ENCODE peak calls at places on chromosomes 1 and 21, in seven cellular contexts. C, R, T, O, W, K and D are unnamed samples.

GRCh38 chr1:1752190-1752589 is 26.1 kb downstream of the NADK start:
- DNase-seq in O (no peak), W (no peak), C (peak; percentile 45), K (no peak), R (no peak), T (no peak), D (peak; percentile 42)

GRCh38 chr1:80892452-80892995 is 908.2 kb upstream of the ADGRL2 start:
- DNase-seq in K (peak; percentile 47), C (no peak), R (no peak), T (no peak), W (no peak), O (no peak), D (no peak)

GRCh38 chr1:40257688-40258444 is at the start of gene ZMPSTE24:
- DNase-seq in W (peak; percentile 97), C (peak; percentile 97), K (peak; percentile 97), R (peak; percentile 94), T (peak; percentile 90), O (peak; percentile 95), D (peak; percentile 97)

GRCh38 chr1:206102292-206102936 is 14.8 kb downstream of the AVPR1B start:
- DNase-seq in O (no peak), C (no peak), W (no peak), T (no peak), K (no peak), R (no peak), D (no peak)

GRCh38 chr1:53470155-53470554 is 11.0 kb downstream of the DMRTB1 start:
- DNase-seq in R (no peak), K (peak; percentile 96), C (no peak), W (peak; percentile 78), O (peak; percentile 68), T (peak; percentile 36), D (peak; percentile 75)

GRCh38 chr1:164748253-164748899 is 189.4 kb downstream of the PBX1 start:
- DNase-seq in T (peak; percentile 64), C (no peak), K (peak; percentile 83), O (peak; percentile 55), R (no peak), W (no peak), D (no peak)

GRCh38 chr1:245283001-245283400 is 128.2 kb downstream of the KIF26B start:
- DNase-seq in T (no peak), C (no peak), W (no peak), O (no peak), R (no peak), K (no peak), D (no peak)

GRCh38 chr1:102191723-102192122 is 195.0 kb upstream of the OLFM3 start:
- DNase-seq in C (no peak), R (no peak), T (no peak), W (no peak), K (peak; percentile 85), O (no peak), D (no peak)

GRCh38 chr1:22880174-22880601 is 92.5 kb downstream of the LACTBL1 start:
- DNase-seq in R (no peak), K (no peak), O (no peak), C (no peak), W (no peak), T (no peak), D (no peak)

GRCh38 chr1:77014396-77014795 is 147.1 kb downstream of the ST6GALNAC5 start:
- DNase-seq in R (no peak), O (no peak), T (no peak), K (no peak), C (no peak), W (no peak), D (no peak)

GRCh38 chr1:31931241-31932225 is 6.6 kb downstream of the PTP4A2 start:
- DNase-seq in W (no peak), C (no peak), O (no peak), K (no peak), T (no peak), R (no peak), D (no peak)

GRCh38 chr1:114093624-114094302 is 59.9 kb downstream of the SYT6 start:
- DNase-seq in C (no peak), W (no peak), O (no peak), T (no peak), K (peak; percentile 49), R (no peak), D (no peak)

GRCh38 chr21:43203523-43204080 is 34.8 kb downstream of the CRYAA start:
- DNase-seq in C (peak; percentile 18), T (peak; percentile 2), R (peak; percentile 1), W (peak; percentile 26), O (no peak), K (no peak), D (peak; percentile 18)

GRCh38 chr1:178196631-178197030 is 102.7 kb downstream of the RASAL2 start:
- DNase-seq in W (no peak), O (no peak), C (no peak), R (no peak), T (no peak), K (no peak), D (no peak)

GRCh38 chr1:214332950-214333798 is 52.2 kb downstream of the SMYD2 start:
- DNase-seq in R (peak; percentile 29), K (peak; percentile 56), W (no peak), O (no peak), T (peak; percentile 66), C (no peak), D (no peak)

GRCh38 chr21:15688809-15689208 is 41.0 kb upstream of the USP25 start:
- DNase-seq in T (no peak), C (no peak), K (no peak), O (no peak), W (no peak), R (no peak), D (no peak)

GRCh38 chr1:218521414-218522169 is 176.5 kb downstream of the TGFB2 start:
- DNase-seq in R (peak; percentile 19), O (no peak), K (peak; percentile 52), C (peak; percentile 45), T (peak; percentile 74), W (no peak), D (no peak)

GRCh38 chr1:117059334-117059677 is 820 bp upstream of the TTF2 start:
- DNase-seq in W (peak; percentile 75), O (no peak), T (peak; percentile 7), R (peak; percentile 67), C (peak; percentile 67), K (no peak), D (peak; percentile 93)

GRCh38 chr21:36323032-36323431 is 3.0 kb downstream of the MORC3 start:
- DNase-seq in R (no peak), C (no peak), T (no peak), K (no peak), O (no peak), W (no peak), D (no peak)

GRCh38 chr1:192698731-192699130 is 62.8 kb downstream of the RGS13 start:
- DNase-seq in T (no peak), C (no peak), O (no peak), W (no peak), R (no peak), K (no peak), D (no peak)

GRCh38 chr1:116498789-116499628 is 71.8 kb downstream of the CD58 start:
- DNase-seq in W (no peak), C (no peak), K (peak; percentile 84), R (peak; percentile 58), T (peak; percentile 79), O (no peak), D (no peak)

GRCh38 chr1:77825356-77825709 is 45.9 kb downstream of the MIGA1 start:
- DNase-seq in K (peak; percentile 54), W (no peak), C (no peak), R (no peak), O (no peak), T (peak; percentile 23), D (no peak)

GRCh38 chr21:33949516-33950424 is 34.2 kb upstream of the ATP5PO start:
- DNase-seq in W (no peak), K (no peak), T (no peak), R (peak; percentile 60), O (no peak), C (no peak), D (no peak)

GRCh38 chr1:7985851-7986612 is 24.5 kb downstream of the PARK7 start:
- DNase-seq in O (no peak), R (no peak), K (no peak), C (no peak), W (no peak), T (no peak), D (no peak)

GRCh38 chr1:205451202-205451601 is 4.6 kb downstream of the BLACAT1 start:
- DNase-seq in W (no peak), K (peak; percentile 81), C (no peak), R (no peak), T (no peak), O (no peak), D (no peak)

GRCh38 chr1:153938996-153939395 is 7.5 kb downstream of the DENND4B start:
- DNase-seq in C (no peak), K (no peak), O (no peak), W (peak; percentile 50), T (no peak), R (no peak), D (peak; percentile 56)

GRCh38 chr1:153939476-153939875 is 7.0 kb downstream of the DENND4B start:
- DNase-seq in W (peak; percentile 54), R (no peak), K (no peak), C (no peak), T (no peak), O (no peak), D (peak; percentile 60)

GRCh38 chr1:153934746-153935145 is 11.8 kb downstream of the DENND4B start:
- DNase-seq in W (peak; percentile 47), T (no peak), O (no peak), K (no peak), R (no peak), C (no peak), D (peak; percentile 56)

GRCh38 chr1:153936011-153936802 is 10.3 kb downstream of the DENND4B start:
- DNase-seq in T (no peak), W (peak; percentile 37), R (no peak), O (no peak), C (no peak), K (no peak), D (peak; percentile 61)

DNA sequence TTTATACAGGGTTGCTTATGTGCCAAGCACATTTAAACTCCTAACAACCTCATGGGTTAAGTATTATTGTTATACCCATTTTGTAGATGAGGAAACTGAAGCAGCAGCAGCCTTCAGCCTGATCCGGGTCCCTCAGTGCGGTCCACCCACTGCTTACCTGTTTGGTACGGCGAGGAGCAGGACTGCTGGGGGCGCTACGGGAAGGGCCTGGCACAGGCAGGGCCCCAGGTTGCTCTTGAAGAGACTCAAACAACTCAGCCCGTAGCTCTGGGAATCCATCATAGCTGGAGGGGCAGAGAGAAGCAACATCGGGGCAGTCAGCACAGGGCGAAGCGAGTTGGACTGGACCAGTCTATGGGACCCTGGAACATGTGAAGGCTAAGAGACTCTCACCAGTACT is 9.2 kb downstream of the DENND4B start:
- DNase-seq in O (no peak), C (no peak), W (peak; percentile 45), K (no peak), R (no peak), T (no peak), D (peak; percentile 47)
- H3K36me3 ChIP-seq in O (peaks cover 97% of the 10 kb centered on the region), C (peaks cover 61% of the 10 kb centered on the region), W (peaks cover 95% of the 10 kb centered on the region), K (no peaks in the 10 kb centered on the region), R (peaks cover 80% of the 10 kb centered on the region), T (peaks cover 47% of the 10 kb centered on the region), D (peaks cover 7% of the 10 kb centered on the region)

GRCh38 chr1:157371211-157371610 is 181.1 kb downstream of the FCRL5 start:
- DNase-seq in C (no peak), W (no peak), O (no peak), K (no peak), T (no peak), R (no peak), D (no peak)
- H3K36me3 ChIP-seq in C (no peaks in the 10 kb centered on the region), W (no peaks in the 10 kb centered on the region), O (no peaks in the 10 kb centered on the region), K (no peaks in the 10 kb centered on the region), T (no peaks in the 10 kb centered on the region), R (no peaks in the 10 kb centered on the region), D (no peaks in the 10 kb centered on the region)

GRCh38 chr1:150546294-150546937 is 2.8 kb upstream of the ADAMTSL4 start:
- DNase-seq in W (no peak), C (no peak), O (no peak), K (no peak), R (no peak), T (no peak), D (no peak)
- H3K36me3 ChIP-seq in W (no peaks in the 10 kb centered on the region), C (no peaks in the 10 kb centered on the region), O (no peaks in the 10 kb centered on the region), K (no peaks in the 10 kb centered on the region), R (no peaks in the 10 kb centered on the region), T (no peaks in the 10 kb centered on the region), D (no peaks in the 10 kb centered on the region)

GRCh38 chr1:160237558-160237957 is 24.8 kb downstream of the DCAF8 start:
- DNase-seq in C (no peak), O (no peak), R (no peak), T (no peak), W (no peak), K (no peak), D (no peak)
- H3K36me3 ChIP-seq in C (peaks cover 48% of the 10 kb centered on the region), O (peaks cover 86% of the 10 kb centered on the region), R (peaks cover 44% of the 10 kb centered on the region), T (peaks cover 19% of the 10 kb centered on the region), W (peaks cover 88% of the 10 kb centered on the region), K (peaks cover 20% of the 10 kb centered on the region), D (peaks cover 100% of the 10 kb centered on the region)